ENCODE peak calls at places on chromosome 9, in four cellular contexts. F, T, E and U are unnamed samples.
A peak's percentile ranks its signal among the peaks of the same experiment; 100 is the strongest.

GRCh38 chr9:134335095-134335489 is 8.8 kb downstream of the RXRA start:
- DNase-seq in F (no peak), T (no peak), E (no peak), U (no peak)

GRCh38 chr9:95481000-95481399 is 35.8 kb downstream of the PTCH1 start:
- DNase-seq in F (no peak), T (no peak), E (no peak), U (no peak)

GRCh38 chr9:2066312-2067273 is 51.4 kb downstream of the SMARCA2 start:
- DNase-seq in F (no peak), T (no peak), E (no peak), U (no peak)

GRCh38 chr9:94920439-94920951 is 194.0 kb downstream of the AOPEP start:
- DNase-seq in F (peak; percentile 86), T (no peak), E (peak; percentile 74), U (peak; percentile 9)

GRCh38 chr9:132059351-132059750 is 20.3 kb downstream of the MED27 start:
- DNase-seq in F (no peak), T (no peak), E (no peak), U (no peak)

GRCh38 chr9:119278138-119278537 is 91.1 kb downstream of the BRINP1 start:
- DNase-seq in F (no peak), T (no peak), E (no peak), U (no peak)

GRCh38 chr9:127644943-127645342 is 32.9 kb downstream of the STXBP1 start:
- DNase-seq in F (no peak), T (no peak), E (no peak), U (no peak)

GRCh38 chr9:95307538-95307937 is 10.0 kb downstream of the FANCC start:
- DNase-seq in F (no peak), T (no peak), E (no peak), U (no peak)

GRCh38 chr9:126788046-126788445 is 16.8 kb upstream of the ZBTB43 start:
- DNase-seq in F (no peak), T (no peak), E (no peak), U (no peak)

GRCh38 chr9:134341306-134341705 is 15.1 kb downstream of the RXRA start:
- DNase-seq in F (no peak), T (no peak), E (no peak), U (no peak)